ENCODE peak calls at places on chromosomes 13 and 19, in four cellular contexts. I is HepG2, Z is HCT116, H is SK-N-SH. Q is an unnamed sample.

GRCh38 chr13:29490561-29490960 is 104.9 kb downstream of the SLC7A1 start:
- DNase-seq in I (no peak), H (no peak), Z (no peak), Q (no peak)

GRCh38 chr19:30673336-30673735 is 301.2 kb downstream of the ZNF536 start:
- DNase-seq in H (no peak), Z (no peak), I (no peak), Q (no peak)

GRCh38 chr13:23794267-23795161 is 94.7 kb downstream of the MIPEP start:
- DNase-seq in Z (no peak), H (no peak), I (no peak), Q (no peak)

GRCh38 chr19:16657384-16657783 is 2.6 kb downstream of the SMIM7 start:
- DNase-seq in Z (no peak), H (no peak), I (no peak), Q (no peak)

GRCh38 chr19:28169168-28169862 is 1043.6 kb downstream of the UQCRFS1 start:
- DNase-seq in I (no peak), Z (no peak), H (no peak), Q (no peak)

GRCh38 chr19:8459520-8460260 is 14.9 kb downstream of the HNRNPM start:
- DNase-seq in H (no peak), I (peak), Z (no peak), Q (no peak)

GRCh38 chr19:13817615-13818371 is 22.6 kb downstream of the ZSWIM4 start:
- DNase-seq in Z (no peak), I (no peak), H (no peak), Q (no peak)

GRCh38 chr19:47723573-47723923 is 10.3 kb downstream of the EHD2 start:
- DNase-seq in I (peak), H (no peak), Z (no peak), Q (peak)

GRCh38 chr19:36482876-36483275 is 6.5 kb downstream of the ZNF566 start:
- DNase-seq in H (no peak), I (peak), Z (no peak), Q (no peak)

GRCh38 chr13:30429721-30430694 is 7.7 kb downstream of the UBE2L5 start:
- DNase-seq in Z (peak), I (no peak), H (no peak), Q (no peak)

GRCh38 chr19:15259900-15260299 is 27.7 kb upstream of the EPHX3 start:
- DNase-seq in H (no peak), Z (no peak), I (no peak), Q (no peak)

GRCh38 chr13:35093356-35093755 is 151.3 kb downstream of the NBEA start:
- DNase-seq in Z (no peak), H (no peak), I (no peak), Q (no peak)

GRCh38 chr13:36275190-36276002 is 22.2 kb downstream of the CCDC169 start:
- DNase-seq in I (peak), H (peak), Z (no peak), Q (no peak)

GRCh38 chr19:33472696-33473624 is 48.6 kb downstream of the PEPD start:
- DNase-seq in Z (no peak), I (no peak), H (no peak), Q (no peak)

GRCh38 chr19:45668342-45668871 is 386 bp downstream of the GIPR start:
- DNase-seq in Z (no peak), H (no peak), I (no peak), Q (no peak)

GRCh38 chr13:111506621-111507020 is 186.2 kb downstream of the TEX29 start:
- DNase-seq in Z (no peak), I (no peak), H (no peak), Q (no peak)

GRCh38 chr19:20066861-20067260 is 10.9 kb upstream of the ZNF90 start:
- DNase-seq in H (no peak), I (no peak), Z (no peak), Q (no peak)

GRCh38 chr13:46894534-46894906 is 2.3 kb downstream of the HTR2A start:
- DNase-seq in I (no peak), Z (no peak), H (no peak), Q (no peak)

GRCh38 chr19:11381535-11382369 is 2.4 kb downstream of the EPOR start:
- DNase-seq in H (peak), I (no peak), Z (peak), Q (peak)
- TF ChIP-seq JUND in H (no peak), I (no peak), Z (no peak), Q (no peak)

GRCh38 chr19:50515168-50515561 is 1.5 kb upstream of the ASPDH start:
- DNase-seq in H (no peak), Z (no peak), I (no peak), Q (no peak)
- TF ChIP-seq JUND in H (no peak), Z (no peak), I (no peak), Q (no peak)

DNA sequence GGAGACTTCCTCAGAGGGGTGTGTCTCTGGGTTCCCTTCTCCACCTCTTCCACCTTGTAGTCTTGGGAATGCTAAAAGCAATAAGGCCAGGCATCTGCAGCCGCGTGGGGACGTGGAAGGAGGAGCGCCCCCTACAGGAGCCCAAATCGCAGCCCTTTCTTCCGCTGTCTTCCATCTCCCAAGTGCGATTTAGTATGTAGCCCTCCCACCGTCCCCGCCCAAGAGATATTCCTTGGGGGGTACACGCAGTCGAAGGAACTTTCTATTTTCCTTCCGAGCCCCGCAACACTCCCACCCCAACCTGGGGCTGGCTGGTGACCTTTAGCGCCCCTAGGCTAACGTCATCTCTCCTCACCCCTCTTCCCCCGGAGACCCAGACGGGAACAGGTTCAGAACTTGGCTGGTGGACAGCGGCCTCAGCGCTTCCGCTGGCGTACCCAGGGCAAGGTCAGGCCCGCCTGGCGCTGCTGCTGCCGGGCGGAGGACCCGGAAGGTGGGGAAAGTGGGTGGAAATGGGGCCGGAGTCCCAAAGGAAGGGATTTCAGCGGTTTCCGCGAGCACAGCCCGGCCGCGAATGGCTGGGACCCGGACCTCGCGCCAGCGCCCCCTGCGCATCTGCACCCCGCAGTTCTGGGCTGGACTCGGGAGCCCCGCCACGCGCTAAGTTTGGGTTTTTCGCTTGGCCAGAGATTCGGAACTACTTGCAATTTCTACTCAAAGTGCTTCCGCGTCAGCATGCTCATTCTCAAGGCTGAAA is 2.1 kb upstream of the PCDH8 start:
- DNase-seq in I (peak), Z (no peak), H (peak), Q (peak)
- TF ChIP-seq JUND in I (no peak), Z (no peak), H (no peak), Q (no peak)

GRCh38 chr19:39448271-39448670 is 2.9 kb downstream of the SUPT5H start:
- DNase-seq in H (no peak), I (no peak), Z (no peak), Q (no peak)
- TF ChIP-seq JUND in H (no peak), I (no peak), Z (no peak), Q (no peak)